ENCODE peak calls at places on chromosome 11, in four cellular contexts. X is K562, A is GM12878, N is HepG2. K is an unnamed sample.

GRCh38 chr11:112289588-112290461 is 29.2 kb upstream of the PLET1 start:
- DNase-seq in X (peak; percentile 92), A (no peak), N (peak; percentile 21), K (peak; percentile 87)

GRCh38 chr11:48047616-48048015 is 67.3 kb downstream of the PTPRJ start:
- DNase-seq in X (no peak), A (no peak), N (no peak), K (no peak)

GRCh38 chr11:104484784-104485554 is 321.0 kb upstream of the PDGFD start:
- DNase-seq in X (no peak), A (no peak), N (no peak), K (no peak)

GRCh38 chr11:59206635-59207034 is 6.1 kb downstream of the MPEG1 start:
- DNase-seq in X (peak; percentile 38), A (no peak), N (peak; percentile 42), K (peak; percentile 43)

GRCh38 chr11:128886401-128887119 is 4.6 kb upstream of the KCNJ5 start:
- DNase-seq in X (no peak), A (no peak), N (no peak), K (peak; percentile 28)

GRCh38 chr11:134911514-134912180 is 499.6 kb upstream of the B3GAT1 start:
- DNase-seq in X (no peak), A (no peak), N (no peak), K (no peak)

GRCh38 chr11:118895093-118896039 is 11.7 kb downstream of the CXCR5 start:
- DNase-seq in X (no peak), A (peak; percentile 47), N (no peak), K (no peak)

GRCh38 chr11:57648791-57649735 is 649 bp downstream of the YPEL4 start:
- DNase-seq in X (no peak), A (no peak), N (no peak), K (no peak)

GRCh38 chr11:75352417-75353206 is 1.2 kb upstream of the ARRB1 start:
- DNase-seq in X (no peak), A (no peak), N (no peak), K (no peak)

GRCh38 chr11:76756341-76756771 is 26.8 kb upstream of the TSKU start:
- DNase-seq in X (no peak), A (no peak), N (no peak), K (no peak)

GRCh38 chr11:134893810-134894685 is 482.0 kb upstream of the B3GAT1 start:
- DNase-seq in X (no peak), A (no peak), N (no peak), K (no peak)

GRCh38 chr11:16154715-16155396 is 201.5 kb downstream of the SOX6 start:
- DNase-seq in X (no peak), A (no peak), N (peak; percentile 93), K (no peak)

GRCh38 chr11:130828741-130829140 is 87.5 kb downstream of the SNX19 start:
- DNase-seq in X (no peak), A (no peak), N (no peak), K (no peak)

GRCh38 chr11:16001899-16002426 is 354.4 kb downstream of the SOX6 start:
- DNase-seq in X (no peak), A (no peak), N (peak; percentile 92), K (no peak)

GRCh38 chr11:111105566-111105965 is 140.0 kb upstream of the POU2AF2 start:
- DNase-seq in X (no peak), A (no peak), N (no peak), K (no peak)

GRCh38 chr11:68003846-68004550 is at the start of gene UNC93B1:
- DNase-seq in X (peak; percentile 92), A (peak; percentile 57), N (peak; percentile 80), K (peak; percentile 83)

GRCh38 chr11:118622376-118623290 is 15.2 kb downstream of the PHLDB1 start:
- DNase-seq in X (no peak), A (no peak), N (no peak), K (no peak)

GRCh38 chr11:95923730-95924413 is at the start of gene MTMR2:
- DNase-seq in X (peak; percentile 81), A (peak; percentile 16), N (peak; percentile 57), K (peak; percentile 83)

GRCh38 chr11:95923441-95923729 is 522 bp downstream of the MTMR2 start:
- DNase-seq in X (no peak), A (no peak), N (no peak), K (no peak)

GRCh38 chr11:95920460-95921105 is 3.3 kb downstream of the MTMR2 start:
- DNase-seq in X (no peak), A (no peak), N (no peak), K (no peak)

GRCh38 chr11:95922536-95923440 is 1.1 kb downstream of the MTMR2 start:
- DNase-seq in X (no peak), A (no peak), N (no peak), K (no peak)

GRCh38 chr11:95922099-95922498 is 1.8 kb downstream of the MTMR2 start:
- DNase-seq in X (no peak), A (no peak), N (no peak), K (no peak)
- TF ChIP-seq SP1 in X (no peak), A (no peak), N (no peak), K (no peak)

GRCh38 chr11:30206249-30206996 is 24.4 kb upstream of the FSHB start:
- DNase-seq in X (no peak), A (peak; percentile 49), N (no peak), K (no peak)

DNA sequence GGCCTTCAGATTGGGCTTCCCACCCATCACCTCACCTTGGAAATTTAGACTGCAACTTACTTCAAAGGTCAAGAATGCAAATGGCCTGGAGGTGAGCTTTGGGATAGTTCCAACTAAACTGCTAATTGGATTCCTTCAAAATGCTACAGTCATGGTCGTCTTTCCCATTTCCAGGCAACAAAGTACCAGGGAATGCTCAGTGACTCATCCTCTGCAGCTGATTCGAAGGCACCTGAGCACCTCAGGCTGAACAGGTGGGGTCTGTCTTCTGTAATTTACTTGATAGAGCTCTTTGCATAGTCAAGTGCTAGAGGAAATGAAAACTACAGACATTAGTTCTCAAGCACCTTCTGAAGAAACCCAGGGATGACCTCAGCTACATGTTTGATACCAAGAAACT is 20.5 kb upstream of the FSHB start:
- DNase-seq in X (no peak), A (no peak), N (no peak), K (no peak)
- TF ChIP-seq BHLHE40 in X (no peak), A (no peak), N (no peak), K (no peak)

GRCh38 chr11:43579171-43579918 is 101.2 kb upstream of the HSD17B12 start:
- DNase-seq in X (peak; percentile 41), A (no peak), N (no peak), K (peak; percentile 66)
- TF ChIP-seq SP1 in X (no peak), A (no peak), N (no peak), K (no peak)

GRCh38 chr11:71946144-71946571 is 17.3 kb downstream of the RNF121 start:
- DNase-seq in X (no peak), A (no peak), N (peak; percentile 22), K (no peak)
- TF ChIP-seq BHLHE40 in X (no peak), A (no peak), N (no peak), K (no peak)

DNA sequence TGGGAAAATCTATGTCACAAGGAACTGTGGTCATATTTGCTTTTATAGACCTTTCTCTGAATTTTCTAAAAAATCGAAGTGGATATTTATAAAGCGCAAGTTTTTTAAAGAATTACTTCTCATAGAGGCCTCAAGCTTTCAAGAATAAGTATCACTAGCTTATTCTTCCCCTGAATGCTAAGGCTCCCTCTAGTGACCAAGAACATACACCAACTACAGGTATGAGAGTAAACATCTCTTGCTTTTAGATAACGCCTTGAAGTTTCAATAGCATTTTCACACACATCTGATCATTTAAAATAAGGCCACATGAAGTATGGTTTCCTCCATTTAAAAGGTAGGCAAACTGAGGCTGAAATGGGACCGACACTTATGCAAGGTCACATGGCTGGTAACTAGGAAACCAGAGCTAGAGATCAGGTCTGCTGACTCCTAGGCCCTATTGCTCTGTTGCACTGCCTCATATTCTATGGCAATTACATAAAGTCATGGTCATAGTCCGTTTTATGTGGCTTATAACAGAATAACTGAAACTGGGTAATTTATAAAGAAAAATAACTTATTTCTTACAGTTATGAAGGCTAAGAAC is 66.5 kb downstream of the CCDC34 start:
- DNase-seq in X (peak; percentile 34), A (no peak), N (peak; percentile 44), K (peak; percentile 43)
- TF ChIP-seq SP1 in X (no peak), A (no peak), N (no peak), K (no peak)

GRCh38 chr11:46760429-46761128 is 41.6 kb downstream of the F2 start:
- DNase-seq in X (no peak), A (no peak), N (no peak), K (no peak)
- TF ChIP-seq BHLHE40 in X (no peak), A (no peak), N (no peak), K (no peak)

DNA sequence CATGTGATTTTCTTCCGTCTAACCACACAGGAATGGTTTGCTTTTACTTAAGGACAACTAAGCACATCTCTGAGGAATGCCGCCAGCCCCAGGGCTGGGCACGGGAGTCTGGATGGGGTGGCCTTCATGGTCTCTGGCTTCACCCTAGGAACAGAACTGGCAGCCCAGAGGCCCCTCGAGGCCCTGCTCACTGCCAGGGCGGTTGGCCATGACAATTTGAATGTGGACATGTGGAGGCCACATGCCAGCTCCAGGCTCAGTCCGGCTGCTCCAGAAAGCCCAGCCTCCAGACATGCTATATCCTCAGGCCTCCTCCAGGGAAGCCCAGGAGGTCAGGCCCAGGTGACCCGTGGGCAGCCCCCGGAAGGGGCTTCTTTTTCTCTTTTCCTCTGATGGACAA is 84.0 kb upstream of the FGF3 start:
- DNase-seq in X (no peak), A (no peak), N (no peak), K (no peak)
- TF ChIP-seq SP1 in X (no peak), A (no peak), N (no peak), K (no peak)

DNA sequence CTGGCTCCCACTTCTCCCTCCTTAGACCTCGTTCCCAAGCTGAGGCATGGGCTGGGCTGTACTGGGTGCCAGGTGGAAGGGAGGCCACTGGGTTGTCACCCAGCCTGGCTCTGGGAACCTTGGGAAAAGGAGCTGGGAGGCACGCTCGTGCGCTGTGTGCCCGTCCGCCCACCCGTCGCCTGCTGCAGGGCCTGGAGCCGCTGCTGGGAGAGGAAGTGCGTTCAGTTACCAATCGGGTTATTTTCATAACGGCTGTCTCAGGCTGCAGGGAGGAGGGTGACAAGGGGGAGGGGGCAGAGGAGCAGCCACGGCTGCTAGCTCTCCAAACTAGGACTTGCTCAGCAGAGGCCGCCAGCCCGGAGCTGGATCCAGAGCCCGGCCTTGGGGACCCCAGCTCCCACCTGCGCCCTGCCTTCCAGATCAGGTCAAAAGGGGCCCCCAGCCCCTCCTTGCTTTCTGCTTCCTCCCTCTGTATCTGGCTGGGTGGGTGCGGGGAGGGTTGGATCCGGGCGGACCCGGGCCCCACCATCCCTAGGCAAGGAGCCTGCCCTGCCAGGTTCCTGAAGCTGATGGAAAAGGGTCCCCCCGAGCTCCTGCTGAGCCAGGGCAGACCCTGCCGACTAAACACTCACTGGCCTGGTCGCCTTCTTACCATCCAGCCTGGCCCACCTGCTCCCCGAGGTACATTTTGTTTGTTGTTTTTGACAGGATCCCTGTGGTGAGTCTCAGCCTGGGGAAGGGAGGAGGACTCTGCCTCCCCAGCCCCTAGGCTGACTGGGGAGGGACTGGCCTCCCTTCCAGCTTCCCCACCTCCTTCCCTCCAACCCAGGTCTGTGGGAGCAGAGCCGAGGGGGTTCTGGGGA is 14.3 kb downstream of the DGKZ start:
- DNase-seq in X (peak; percentile 50), A (peak; percentile 44), N (no peak), K (peak; percentile 58)
- TF ChIP-seq BHLHE40 in X (peak; percentile 77), A (peak; percentile 97), N (no peak), K (no peak)

GRCh38 chr11:36354221-36355003 is 58.3 kb downstream of the PRR5L start:
- DNase-seq in X (no peak), A (peak; percentile 42), N (no peak), K (no peak)
- TF ChIP-seq SP1 in X (no peak), A (no peak), N (no peak), K (no peak)

K was measured in HEK293T.